ENCODE peak calls at places on chromosomes 12 and 14, in eight cellular contexts. Y is lower leg skin; G is Calu3; T is pancreas; Z is NCI-H2107; P is CD4-positive, CD25-positive, alpha-beta regulatory T cell; K is GM13976; N is LoVo. O is an unnamed sample.

GRCh38 chr12:64085996-64086395 is 136.1 kb downstream of the KICS2 start:
- DNase-seq in Y (no peak), G (no peak), T (no peak), Z (no peak), P (no peak), K (no peak), N (no peak), O (no peak)

GRCh38 chr12:14656846-14657245 is 39.6 kb downstream of the GUCY2C start:
- DNase-seq in Y (no peak), G (no peak), T (no peak), Z (no peak), P (no peak), K (no peak), N (no peak), O (no peak)

GRCh38 chr14:56379956-56380355 is 199.6 kb upstream of the TMEM260 start:
- DNase-seq in Y (no peak), G (no peak), T (no peak), Z (no peak), P (no peak), K (no peak), N (no peak), O (no peak)

GRCh38 chr12:4855121-4855924 is 54.4 kb upstream of the KCNA1 start:
- DNase-seq in Y (peak), G (peak), T (peak), Z (peak), P (peak), K (peak), N (peak), O (peak)

GRCh38 chr12:79776111-79776510 is 85.3 kb upstream of the PAWR start:
- DNase-seq in Y (no peak), G (no peak), T (no peak), Z (no peak), P (no peak), K (no peak), N (no peak), O (peak)

GRCh38 chr12:124902916-124903315 is 11.5 kb downstream of the UBC start:
- DNase-seq in Y (no peak), G (no peak), T (no peak), Z (no peak), P (no peak), K (no peak), N (no peak), O (no peak)

GRCh38 chr14:59484611-59485174 is 376 bp downstream of the JKAMP start:
- DNase-seq in Y (no peak), G (no peak), T (no peak), Z (no peak), P (no peak), K (no peak), N (peak), O (peak)

GRCh38 chr14:23577710-23578392 is 739 bp downstream of the JPH4 start:
- DNase-seq in Y (peak), G (no peak), T (no peak), Z (no peak), P (no peak), K (peak), N (no peak), O (no peak)

GRCh38 chr14:23356036-23356435 is 3.3 kb upstream of the SLC22A17 start:
- DNase-seq in Y (peak), G (no peak), T (no peak), Z (no peak), P (no peak), K (peak), N (no peak), O (no peak)

GRCh38 chr14:24114536-24115450 is at the start of the genes DCAF11 and NRL:
- DNase-seq in Y (peak), G (peak), T (peak), Z (peak), P (peak), K (peak), N (peak), O (peak)

GRCh38 chr12:29039013-29039412 is 110.1 kb upstream of the FAR2 start:
- DNase-seq in Y (no peak), G (no peak), T (no peak), Z (no peak), P (no peak), K (no peak), N (no peak), O (peak)

GRCh38 chr14:76450476-76450875 is 74.5 kb downstream of the ESRRB start:
- DNase-seq in Y (no peak), G (no peak), T (no peak), Z (no peak), P (no peak), K (no peak), N (no peak), O (no peak)

GRCh38 chr12:67415473-67415872 is 146.3 kb downstream of the CAND1 start:
- DNase-seq in Y (no peak), G (peak), T (no peak), Z (peak), P (no peak), K (peak), N (no peak), O (peak)

GRCh38 chr12:125259525-125259924 is 194.3 kb downstream of the AACS start:
- DNase-seq in Y (no peak), G (no peak), T (no peak), Z (no peak), P (no peak), K (no peak), N (no peak), O (no peak)

GRCh38 chr12:98355322-98355721 is 160.1 kb upstream of the TMPO start:
- DNase-seq in Y (no peak), G (no peak), T (no peak), Z (no peak), P (no peak), K (no peak), N (no peak), O (peak)

GRCh38 chr14:31477248-31477647 is 10.6 kb downstream of the GPR33 start:
- DNase-seq in Y (no peak), G (no peak), T (no peak), Z (no peak), P (no peak), K (no peak), N (no peak), O (no peak)

GRCh38 chr14:75769047-75769685 is 108.1 kb downstream of the TTLL5 start:
- DNase-seq in Y (no peak), G (no peak), T (no peak), Z (no peak), P (no peak), K (peak), N (no peak), O (no peak)

O was measured in EH.